ENCODE peak calls at places on chromosome 7, in seven cellular contexts. H, R, J, P, A, K and N are unnamed samples.

GRCh38 chr7:109527833-109528232 is 958.2 kb downstream of the DNAJB9 start:
- DNase-seq in H (no peak), R (no peak), J (no peak), P (no peak), A (no peak), K (no peak), N (no peak)

GRCh38 chr7:149851449-149851848 is 13.3 kb downstream of the ZNF862 start:
- DNase-seq in H (no peak), R (no peak), J (no peak), P (peak; percentile 8), A (no peak), K (no peak), N (no peak)

GRCh38 chr7:22866965-22867364 is 44.3 kb upstream of the TOMM7 start:
- DNase-seq in H (peak; percentile 85), R (no peak), J (peak; percentile 86), P (no peak), A (no peak), K (peak; percentile 60), N (peak; percentile 93)

GRCh38 chr7:96708872-96709271 is 774 bp downstream of the SEM1 start:
- DNase-seq in H (no peak), R (no peak), J (no peak), P (no peak), A (no peak), K (no peak), N (no peak)

GRCh38 chr7:112869111-112869774 is 79.0 kb upstream of the TMEM168 start:
- DNase-seq in H (peak; percentile 57), R (no peak), J (peak; percentile 37), P (no peak), A (no peak), K (peak; percentile 56), N (peak; percentile 64)

GRCh38 chr7:44977304-44977858 is 1.4 kb downstream of the MYO1G start:
- DNase-seq in H (no peak), R (no peak), J (no peak), P (no peak), A (no peak), K (no peak), N (no peak)

GRCh38 chr7:28298870-28299484 is 113.3 kb upstream of the CREB5 start:
- DNase-seq in H (peak; percentile 78), R (peak; percentile 31), J (peak; percentile 75), P (no peak), A (peak; percentile 48), K (peak; percentile 55), N (peak; percentile 68)

GRCh38 chr7:24301703-24302102 is 17.7 kb downstream of the NPY start:
- DNase-seq in H (no peak), R (no peak), J (no peak), P (no peak), A (no peak), K (no peak), N (no peak)

GRCh38 chr7:45407730-45408406 is 166.3 kb upstream of the ADCY1 start:
- DNase-seq in H (no peak), R (no peak), J (no peak), P (no peak), A (peak; percentile 81), K (no peak), N (no peak)

GRCh38 chr7:158281441-158281840 is 306.2 kb downstream of the PTPRN2 start:
- DNase-seq in H (no peak), R (no peak), J (no peak), P (peak; percentile 47), A (peak; percentile 10), K (no peak), N (no peak)

GRCh38 chr7:43612599-43613589 is 30.0 kb downstream of the STK17A start:
- DNase-seq in H (peak; percentile 79), R (peak; percentile 40), J (peak; percentile 81), P (no peak), A (no peak), K (peak; percentile 48), N (peak; percentile 68)

GRCh38 chr7:12729112-12729511 is 41.7 kb downstream of the ARL4A start:
- DNase-seq in H (peak; percentile 54), R (peak; percentile 38), J (peak; percentile 73), P (peak; percentile 69), A (peak; percentile 60), K (peak; percentile 51), N (peak; percentile 85)

GRCh38 chr7:106346678-106347217 is 62.0 kb upstream of the NAMPT start:
- DNase-seq in H (peak; percentile 98), R (peak; percentile 68), J (peak; percentile 94), P (no peak), A (no peak), K (peak; percentile 98), N (peak; percentile 98)

GRCh38 chr7:141074162-141074989 is 512 bp downstream of the TMEM178B start:
- DNase-seq in H (peak; percentile 3), R (no peak), J (peak; percentile 4), P (peak; percentile 65), A (peak; percentile 48), K (peak; percentile 3), N (peak; percentile 11)

DNA sequence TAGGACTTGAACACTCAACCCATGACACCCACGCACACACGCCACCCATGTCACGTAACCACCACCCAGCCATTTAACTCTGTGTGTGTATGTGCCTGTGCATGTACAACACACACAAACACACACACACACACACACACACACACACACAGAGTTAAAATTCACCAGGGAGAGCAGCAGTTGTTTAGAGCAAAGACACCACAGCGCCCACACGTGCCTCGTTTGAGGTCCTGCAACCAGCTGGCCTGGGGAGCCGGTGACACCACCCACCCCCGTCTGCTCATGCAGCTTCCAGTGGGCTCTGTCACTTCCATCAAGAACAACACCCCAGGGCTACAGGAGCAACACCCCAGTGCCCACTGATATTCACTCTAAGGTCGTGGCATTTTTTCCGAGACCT is 97.4 kb downstream of the ELFN1 start:
- DNase-seq in H (peak; percentile 10), R (no peak), J (no peak), P (no peak), A (no peak), K (no peak), N (no peak)
- TF ChIP-seq CTCF in H (no peak), R (no peak), J (no peak), P (no peak), A (no peak), K (no peak), N (no peak)

GRCh38 chr7:93117852-93118530 is at the start of gene SAMD9:
- DNase-seq in H (peak; percentile 85), R (peak; percentile 34), J (peak; percentile 87), P (no peak), A (no peak), K (peak; percentile 91), N (peak; percentile 93)
- H3K4me3 ChIP-seq in H (peak within 1 kb of the TSS; percentile 37), R (peak within 1 kb of the TSS; percentile 24), J (peak within 1 kb of the TSS; percentile 58), P (peak within 1 kb of the TSS; percentile 60), A (peak within 1 kb of the TSS; percentile 43), K (peak within 1 kb of the TSS; percentile 67), N (peak within 1 kb of the TSS; percentile 46)

DNA sequence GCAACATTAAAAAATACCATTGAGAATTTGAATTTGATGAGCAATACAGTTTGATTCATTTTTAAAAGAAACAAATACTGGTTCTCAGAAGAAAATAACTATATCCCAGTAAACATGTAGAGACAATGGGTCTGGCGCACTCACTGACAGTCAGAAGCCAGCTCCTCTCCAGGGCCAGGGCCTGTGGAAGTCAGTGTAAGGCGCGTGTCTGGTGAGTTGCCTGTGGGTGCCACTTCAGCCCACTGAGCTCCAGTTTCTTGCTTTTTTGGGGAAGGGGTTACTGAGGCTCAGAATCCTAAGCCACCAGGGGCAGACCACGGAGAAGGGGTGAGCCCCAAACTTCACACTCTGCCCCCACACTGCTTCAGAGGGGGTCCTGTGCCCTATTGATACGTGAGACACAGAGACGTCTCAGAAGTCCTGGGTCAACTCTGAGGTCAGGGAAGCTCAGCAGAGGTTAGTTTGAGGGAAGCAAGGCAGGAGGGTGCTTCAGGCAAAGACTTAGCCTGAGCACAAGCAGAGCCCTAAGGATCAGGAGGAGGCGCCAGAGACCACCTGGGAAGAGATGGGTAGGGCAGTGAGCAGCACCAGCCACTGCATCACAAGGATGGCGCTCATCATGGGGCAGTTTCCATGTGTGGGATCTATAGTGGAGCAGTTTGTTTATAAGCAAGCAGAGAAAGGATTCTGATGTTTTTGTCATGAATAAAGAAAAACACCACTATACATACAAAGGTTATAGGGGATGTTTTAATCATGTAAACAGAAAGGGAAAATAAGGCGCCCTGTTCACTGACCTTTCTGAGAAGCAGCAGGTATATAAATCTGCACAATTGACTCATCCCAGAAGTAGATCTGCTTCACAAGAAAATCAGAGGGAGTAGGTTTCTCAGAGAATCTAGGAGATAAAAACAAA is 95.7 kb downstream of the PKD1L1 start:
- DNase-seq in H (peak; percentile 16), R (no peak), J (no peak), P (no peak), A (no peak), K (no peak), N (peak; percentile 20)
- TF ChIP-seq CTCF in H (peak; percentile 36), R (no peak), J (peak; percentile 17), P (no peak), A (no peak), K (peak; percentile 40), N (peak; percentile 27)

GRCh38 chr7:92645114-92645497 is 54.9 kb upstream of the FAM133B start:
- DNase-seq in H (no peak), R (no peak), J (peak; percentile 49), P (no peak), A (no peak), K (no peak), N (no peak)
- H3K4me3 ChIP-seq in H (no peak overlapping the region), R (no peak overlapping the region), J (no peak overlapping the region), P (no peak overlapping the region), A (no peak overlapping the region), K (no peak overlapping the region), N (no peak overlapping the region)